ENCODE peak calls at places on chromosomes 1 and 21, in seven cellular contexts. M, H, V, I, K, G and N are unnamed samples.

GRCh38 chr1:196698993-196699392 is 47.1 kb downstream of the CFH start:
- DNase-seq in M (no peak), K (no peak), G (no peak), I (no peak), V (no peak), H (no peak), N (no peak)

GRCh38 chr1:54356680-54357147 is 49.5 kb downstream of the SSBP3 start:
- DNase-seq in H (no peak), V (no peak), I (no peak), M (no peak), G (no peak), K (no peak), N (no peak)

GRCh38 chr1:30879126-30879786 is 29.3 kb downstream of the SDC3 start:
- DNase-seq in K (no peak), I (no peak), M (no peak), V (no peak), G (peak; percentile 28), H (peak; percentile 48), N (no peak)

GRCh38 chr1:80989455-80989854 is 811.3 kb upstream of the ADGRL2 start:
- DNase-seq in H (no peak), I (no peak), M (no peak), V (no peak), K (peak; percentile 0), G (no peak), N (no peak)

GRCh38 chr1:1591452-1591851 is 8.5 kb downstream of the FNDC10 start:
- DNase-seq in M (no peak), V (no peak), G (no peak), H (no peak), I (no peak), K (no peak), N (no peak)

GRCh38 chr1:205440476-205441317 is 15.1 kb downstream of the BLACAT1 start:
- DNase-seq in V (peak; percentile 70), M (peak; percentile 86), I (no peak), H (no peak), G (peak; percentile 83), K (no peak), N (no peak)

GRCh38 chr1:241640867-241641542 is 836 bp upstream of the CHML start:
- DNase-seq in H (no peak), G (no peak), V (no peak), I (no peak), K (no peak), M (peak; percentile 45), N (peak; percentile 27)

GRCh38 chr21:26555554-26555953 is 17.5 kb downstream of the CYYR1 start:
- DNase-seq in G (no peak), H (no peak), V (no peak), K (no peak), M (no peak), I (no peak), N (no peak)

GRCh38 chr1:153572569-153573015 is 6.9 kb upstream of the S100A2 start:
- DNase-seq in G (peak; percentile 91), M (peak; percentile 84), V (peak; percentile 79), K (peak; percentile 85), I (no peak), H (peak; percentile 93), N (peak; percentile 69)

GRCh38 chr1:168084396-168085231 is 52.1 kb downstream of the GPR161 start:
- DNase-seq in V (peak; percentile 54), G (peak; percentile 44), M (peak; percentile 32), I (no peak), K (peak; percentile 43), H (peak; percentile 67), N (peak; percentile 56)

GRCh38 chr1:213761845-213762407 is 225.8 kb upstream of the PROX1 start:
- DNase-seq in M (no peak), I (no peak), G (no peak), K (no peak), H (no peak), V (no peak), N (no peak)

GRCh38 chr1:246383791-246384190 is 123.3 kb downstream of the SMYD3 start:
- DNase-seq in G (no peak), I (no peak), H (no peak), M (no peak), K (no peak), V (no peak), N (no peak)

GRCh38 chr1:242239394-242239793 is 240.5 kb upstream of the MAP1LC3C start:
- DNase-seq in M (no peak), K (no peak), I (no peak), H (no peak), V (no peak), G (no peak), N (no peak)

GRCh38 chr1:245978915-245979314 is 528.2 kb downstream of the SMYD3 start:
- DNase-seq in V (no peak), M (no peak), H (no peak), I (no peak), K (no peak), G (no peak), N (no peak)

GRCh38 chr1:56175211-56175610 is 404.2 kb downstream of the PLPP3 start:
- DNase-seq in V (no peak), I (no peak), K (no peak), G (no peak), H (peak; percentile 49), M (no peak), N (no peak)

GRCh38 chr1:56179571-56179970 is 399.8 kb downstream of the PLPP3 start:
- DNase-seq in M (no peak), G (no peak), H (no peak), V (no peak), I (no peak), K (no peak), N (no peak)

GRCh38 chr1:56183151-56183550 is 396.2 kb downstream of the PLPP3 start:
- DNase-seq in G (no peak), K (no peak), M (no peak), H (no peak), V (no peak), I (no peak), N (no peak)

GRCh38 chr1:56185493-56185892 is 393.9 kb downstream of the PLPP3 start:
- DNase-seq in I (no peak), H (peak; percentile 46), K (no peak), M (no peak), G (no peak), V (no peak), N (no peak)

DNA sequence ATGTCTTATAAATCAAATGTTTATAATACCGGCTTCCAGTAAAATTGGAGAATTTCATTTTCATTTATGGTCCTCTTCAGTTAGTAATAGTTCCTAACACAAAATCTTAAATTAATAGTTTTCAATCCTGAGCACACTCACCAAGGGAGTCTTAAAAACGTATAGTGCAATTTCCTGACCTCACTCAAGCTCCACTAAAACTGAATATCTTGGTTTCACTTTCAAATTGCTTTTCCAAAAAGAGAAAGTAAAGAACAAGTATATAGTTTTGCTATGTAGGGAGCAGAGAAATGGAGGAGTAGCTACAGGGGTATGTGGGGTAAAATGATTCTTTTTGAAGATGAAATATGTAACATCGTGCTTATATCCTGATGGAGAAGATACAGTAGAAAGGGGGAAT is 398.6 kb downstream of the PLPP3 start:
- DNase-seq in M (no peak), G (no peak), I (no peak), H (peak; percentile 47), K (peak; percentile 26), V (no peak), N (no peak)
- H3K4me3 ChIP-seq in M (no peak overlapping the region), G (no peak overlapping the region), I (peak overlapping the region; percentile 44), H (peak overlapping the region; percentile 75), K (peak overlapping the region; percentile 16), V (peak overlapping the region; percentile 12), N (no peak overlapping the region)

GRCh38 chr1:43302721-43303476 is 2.1 kb downstream of the TIE1 start:
- DNase-seq in H (no peak), V (no peak), M (no peak), K (no peak), I (no peak), G (no peak), N (no peak)

GRCh38 chr1:43304287-43304615 is 3.5 kb downstream of the TIE1 start:
- DNase-seq in M (no peak), V (no peak), H (no peak), I (no peak), K (no peak), G (no peak), N (no peak)

GRCh38 chr1:43302226-43302625 is 1.4 kb downstream of the TIE1 start:
- DNase-seq in G (no peak), I (no peak), K (no peak), H (no peak), M (no peak), V (no peak), N (no peak)

GRCh38 chr1:43304771-43305300 is 4.1 kb downstream of the TIE1 start:
- DNase-seq in M (no peak), I (no peak), K (no peak), V (no peak), G (no peak), H (no peak), N (no peak)

GRCh38 chr1:43303477-43304286 is 2.9 kb downstream of the TIE1 start:
- DNase-seq in H (no peak), I (no peak), G (no peak), M (no peak), V (no peak), K (no peak), N (no peak)
- H3K4me3 ChIP-seq in H (no peak overlapping the region), I (peak overlapping the region; percentile 49), G (no peak overlapping the region), M (no peak overlapping the region), V (no peak overlapping the region), K (no peak overlapping the region), N (no peak overlapping the region)

DNA sequence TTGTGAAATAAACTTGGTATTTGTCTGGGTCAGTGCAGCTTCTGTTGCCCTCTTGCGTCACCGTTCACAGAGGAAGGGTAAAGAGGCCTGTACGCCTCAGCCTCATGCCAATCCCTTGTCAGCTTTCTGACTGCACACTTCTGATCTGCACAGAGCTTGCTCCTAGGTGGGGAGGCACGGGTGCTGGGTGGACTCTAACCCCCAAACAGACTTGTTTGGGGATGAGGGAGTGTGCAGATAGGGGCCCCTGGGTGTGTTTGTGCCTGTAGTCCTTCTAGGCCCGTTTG is 803 bp upstream of the B4GALT2 start:
- DNase-seq in I (no peak), K (no peak), V (no peak), M (no peak), G (no peak), H (no peak), N (no peak)
- H3K4me3 ChIP-seq in I (peak overlapping the region; percentile 94), K (peak overlapping the region; percentile 70), V (no peak overlapping the region), M (peak overlapping the region; percentile 90), G (no peak overlapping the region), H (peak overlapping the region; percentile 81), N (peak overlapping the region; percentile 80)

GRCh38 chr1:178450871-178451270 is 45.9 kb downstream of the CLEC20A start:
- DNase-seq in M (no peak), V (no peak), H (no peak), G (no peak), K (no peak), I (no peak), N (no peak)
- H3K4me3 ChIP-seq in M (no peak overlapping the region), V (no peak overlapping the region), H (no peak overlapping the region), G (no peak overlapping the region), K (no peak overlapping the region), I (no peak overlapping the region), N (no peak overlapping the region)

GRCh38 chr1:192576190-192577144 is 894 bp downstream of the RGS1 start:
- DNase-seq in H (no peak), V (no peak), K (no peak), G (no peak), I (no peak), M (no peak), N (no peak)
- H3K4me3 ChIP-seq in H (no peak overlapping the region), V (no peak overlapping the region), K (no peak overlapping the region), G (no peak overlapping the region), I (peak overlapping the region; percentile 51), M (no peak overlapping the region), N (no peak overlapping the region)

GRCh38 chr1:118739421-118739930 is 248.7 kb downstream of the TBX15 start:
- DNase-seq in V (no peak), M (no peak), K (no peak), G (no peak), H (no peak), I (no peak), N (no peak)
- H3K4me3 ChIP-seq in V (no peak overlapping the region), M (no peak overlapping the region), K (no peak overlapping the region), G (no peak overlapping the region), H (no peak overlapping the region), I (no peak overlapping the region), N (no peak overlapping the region)